ENCODE peak calls at places on chromosomes 6 and 20, in five cellular contexts. T is midbrain; B is stimulated activated naive CD4-positive, alpha-beta T cell; H is CD4-positive, CD25-positive, alpha-beta regulatory T cell; J is pancreas. D is an unnamed sample.

GRCh38 chr6:54020311-54020710 is 90.9 kb upstream of the MLIP start:
- DNase-seq in T (no peak), H (no peak), B (no peak), J (no peak), D (no peak)

GRCh38 chr6:155782320-155782730 is 326.7 kb upstream of the NOX3 start:
- DNase-seq in J (no peak), T (no peak), B (no peak), H (no peak), D (peak; percentile 22)

GRCh38 chr6:44037847-44038542 is 89.3 kb downstream of the MRPL14 start:
- DNase-seq in H (no peak), B (no peak), J (no peak), T (no peak), D (no peak)

GRCh38 chr20:45611054-45611453 is 18.5 kb upstream of the WFDC10A start:
- DNase-seq in J (no peak), B (no peak), H (no peak), T (no peak), D (no peak)

GRCh38 chr6:148757944-148758343 is 11.1 kb downstream of the UST start:
- DNase-seq in H (no peak), T (no peak), J (no peak), B (no peak), D (no peak)

GRCh38 chr6:9921366-9921765 is 493.5 kb downstream of the TFAP2A start:
- DNase-seq in T (no peak), B (no peak), H (no peak), J (no peak), D (no peak)

GRCh38 chr6:7201732-7202541 is 94.2 kb downstream of the RREB1 start:
- DNase-seq in J (no peak), B (no peak), H (no peak), T (peak; percentile 43), D (no peak)

GRCh38 chr20:51106011-51106410 is 83.1 kb upstream of the KCNG1 start:
- DNase-seq in J (no peak), T (no peak), B (no peak), H (no peak), D (no peak)

GRCh38 chr20:32207211-32207625 is 325 bp downstream of the PLAGL2 start:
- DNase-seq in H (no peak), J (no peak), B (no peak), T (no peak), D (no peak)

GRCh38 chr6:52233975-52234823 is 10.1 kb downstream of the IL17F start:
- DNase-seq in T (no peak), B (no peak), H (no peak), J (peak; percentile 22), D (peak; percentile 39)

D was measured in NCI-H2227 treated with DMSO at 0.1 percent for 48 hours.